ENCODE peak calls at places on chromosomes 11 and 22, in four cellular contexts. One of them, this sample, is unnamed.

GRCh38 chr11:12552677-12553076 is 121.5 kb upstream of the TEAD1 start:
- DNase-seq in fibroblast of pulmonary artery: peak
- DNase-seq in lung: no peak
- DNase-seq in AG10803: peak
- DNase-seq in this sample: no peak

GRCh38 chr22:36424901-36425579 is 37.3 kb upstream of the MYH9 start:
- DNase-seq in fibroblast of pulmonary artery: no peak
- DNase-seq in lung: no peak
- DNase-seq in AG10803: no peak
- DNase-seq in this sample: no peak

GRCh38 chr11:6613496-6613895 is 1.5 kb upstream of the TAF10 start:
- DNase-seq in fibroblast of pulmonary artery: no peak
- DNase-seq in lung: no peak
- DNase-seq in AG10803: no peak
- DNase-seq in this sample: no peak

GRCh38 chr11:127017482-127017881 is 16.9 kb upstream of the KIRREL3 start:
- DNase-seq in fibroblast of pulmonary artery: peak
- DNase-seq in lung: no peak
- DNase-seq in AG10803: peak
- DNase-seq in this sample: peak

GRCh38 chr22:49929553-49929979 is 11.1 kb downstream of the CRELD2 start:
- DNase-seq in fibroblast of pulmonary artery: peak
- DNase-seq in lung: peak
- DNase-seq in AG10803: no peak
- DNase-seq in this sample: peak

GRCh38 chr22:39908737-39909136 is 7.9 kb downstream of the GRAP2 start:
- DNase-seq in fibroblast of pulmonary artery: no peak
- DNase-seq in lung: no peak
- DNase-seq in AG10803: no peak
- DNase-seq in this sample: peak

GRCh38 chr22:43142881-43143562 is at the start of gene MCAT:
- DNase-seq in fibroblast of pulmonary artery: peak
- DNase-seq in lung: peak
- DNase-seq in AG10803: peak
- DNase-seq in this sample: peak

GRCh38 chr11:12091957-12092558 is 18.3 kb upstream of the MICAL2 start:
- DNase-seq in fibroblast of pulmonary artery: no peak
- DNase-seq in lung: no peak
- DNase-seq in AG10803: peak
- DNase-seq in this sample: no peak

GRCh38 chr11:2151500-2152257 is 9.3 kb downstream of the INS start:
- DNase-seq in fibroblast of pulmonary artery: peak
- DNase-seq in lung: peak
- DNase-seq in AG10803: peak
- DNase-seq in this sample: peak

GRCh38 chr22:36913431-36914382 is at the start of gene CSF2RB:
- DNase-seq in fibroblast of pulmonary artery: peak
- DNase-seq in lung: peak
- DNase-seq in AG10803: no peak
- DNase-seq in this sample: no peak

GRCh38 chr22:24868979-24869378 is 63.0 kb downstream of the SGSM1 start:
- DNase-seq in fibroblast of pulmonary artery: no peak
- DNase-seq in lung: no peak
- DNase-seq in AG10803: no peak
- DNase-seq in this sample: no peak

GRCh38 chr11:8016396-8016949 is 29.3 kb downstream of the EIF3F start:
- DNase-seq in fibroblast of pulmonary artery: no peak
- DNase-seq in lung: no peak
- DNase-seq in AG10803: no peak
- DNase-seq in this sample: no peak

GRCh38 chr22:36510966-36511881 is 4.4 kb upstream of the FOXRED2 start:
- DNase-seq in fibroblast of pulmonary artery: peak
- DNase-seq in lung: no peak
- DNase-seq in AG10803: peak
- DNase-seq in this sample: peak

GRCh38 chr11:44505591-44506054 is 59.8 kb upstream of the CD82 start:
- DNase-seq in fibroblast of pulmonary artery: peak
- DNase-seq in lung: no peak
- DNase-seq in AG10803: peak
- DNase-seq in this sample: peak

GRCh38 chr22:49182416-49182815 is 645.3 kb downstream of the BRD1 start:
- DNase-seq in fibroblast of pulmonary artery: no peak
- DNase-seq in lung: no peak
- DNase-seq in AG10803: no peak
- DNase-seq in this sample: no peak

GRCh38 chr11:95977534-95978174 is 53.7 kb upstream of the MTMR2 start:
- DNase-seq in fibroblast of pulmonary artery: peak
- DNase-seq in lung: no peak
- DNase-seq in AG10803: no peak
- DNase-seq in this sample: peak

GRCh38 chr22:24810043-24810749 is 4.2 kb downstream of the SGSM1 start:
- DNase-seq in fibroblast of pulmonary artery: peak
- DNase-seq in lung: no peak
- DNase-seq in AG10803: no peak
- DNase-seq in this sample: no peak

GRCh38 chr11:41245184-41245583 is 214.3 kb downstream of the LRRC4C start:
- DNase-seq in fibroblast of pulmonary artery: no peak
- DNase-seq in lung: no peak
- DNase-seq in AG10803: no peak
- DNase-seq in this sample: no peak

GRCh38 chr11:5380740-5381342 is 2.8 kb upstream of the OR51M1 start:
- DNase-seq in fibroblast of pulmonary artery: peak
- DNase-seq in lung: peak
- DNase-seq in AG10803: peak
- DNase-seq in this sample: peak

GRCh38 chr11:112113539-112114457 is 27.1 kb downstream of the SDHD start:
- DNase-seq in fibroblast of pulmonary artery: peak
- DNase-seq in lung: no peak
- DNase-seq in AG10803: peak
- DNase-seq in this sample: peak

GRCh38 chr22:44941176-44941575 is 68.6 kb downstream of the PHF21B start:
- DNase-seq in fibroblast of pulmonary artery: no peak
- DNase-seq in lung: no peak
- DNase-seq in AG10803: no peak
- DNase-seq in this sample: no peak

GRCh38 chr22:28773461-28773867 is 969 bp downstream of the CCDC117 start:
- DNase-seq in fibroblast of pulmonary artery: peak
- DNase-seq in lung: no peak
- DNase-seq in AG10803: peak
- DNase-seq in this sample: peak

GRCh38 chr11:134573857-134574256 is 161.8 kb upstream of the B3GAT1 start:
- DNase-seq in fibroblast of pulmonary artery: no peak
- DNase-seq in lung: peak
- DNase-seq in AG10803: no peak
- DNase-seq in this sample: no peak

GRCh38 chr11:116373107-116373506 is 399.7 kb downstream of the BUD13 start:
- DNase-seq in fibroblast of pulmonary artery: no peak
- DNase-seq in lung: no peak
- DNase-seq in AG10803: no peak
- DNase-seq in this sample: no peak

GRCh38 chr11:69867076-69868002 is 48.1 kb upstream of the FGF3 start:
- DNase-seq in fibroblast of pulmonary artery: peak
- DNase-seq in lung: no peak
- DNase-seq in AG10803: peak
- DNase-seq in this sample: peak

GRCh38 chr11:121535122-121535796 is 82.5 kb upstream of the SORL1-AS1 start:
- DNase-seq in fibroblast of pulmonary artery: no peak
- DNase-seq in lung: no peak
- DNase-seq in AG10803: peak
- DNase-seq in this sample: no peak

GRCh38 chr11:1851437-1852180 is 1.3 kb upstream of the LSP1 start:
- DNase-seq in fibroblast of pulmonary artery: no peak
- DNase-seq in lung: no peak
- DNase-seq in AG10803: no peak
- DNase-seq in this sample: no peak

GRCh38 chr11:106998126-106998525 is 20.1 kb downstream of the GUCY1A2 start:
- DNase-seq in fibroblast of pulmonary artery: peak
- DNase-seq in lung: no peak
- DNase-seq in AG10803: peak
- DNase-seq in this sample: no peak

GRCh38 chr11:131975624-131976420 is 605.4 kb downstream of the NTM start:
- DNase-seq in fibroblast of pulmonary artery: no peak
- DNase-seq in lung: no peak
- DNase-seq in AG10803: no peak
- DNase-seq in this sample: no peak

GRCh38 chr22:42692239-42693054 is 28.2 kb downstream of the A4GALT start:
- DNase-seq in fibroblast of pulmonary artery: no peak
- DNase-seq in lung: no peak
- DNase-seq in AG10803: no peak
- DNase-seq in this sample: no peak

GRCh38 chr11:123268118-123268517 is 73.1 kb upstream of the CLMP start:
- DNase-seq in fibroblast of pulmonary artery: no peak
- DNase-seq in lung: no peak
- DNase-seq in AG10803: no peak
- DNase-seq in this sample: no peak

DNA sequence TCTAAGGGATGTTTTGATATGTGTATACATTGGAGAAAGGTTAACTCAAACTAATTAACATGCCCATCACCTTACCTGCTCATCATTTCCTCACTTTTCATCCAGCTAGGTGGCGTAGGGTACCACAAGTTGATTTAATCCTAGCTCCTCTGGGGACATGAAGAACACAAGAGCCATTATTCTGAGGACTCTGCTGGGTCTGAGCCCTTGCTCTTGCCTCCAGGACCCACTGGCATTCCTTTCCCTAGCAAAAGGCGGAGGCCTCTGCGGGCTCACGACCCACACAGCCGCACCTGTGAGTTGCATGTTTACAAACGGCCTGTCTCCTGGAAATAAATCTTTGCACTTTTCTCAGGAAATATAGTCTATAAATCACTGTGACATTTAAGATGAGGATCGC is 871.9 kb downstream of the TBC1D22A start:
- DNase-seq in fibroblast of pulmonary artery: no peak
- DNase-seq in lung: no peak
- DNase-seq in AG10803: no peak
- DNase-seq in this sample: no peak
- TF ChIP-seq CTCF in fibroblast of pulmonary artery: no peak
- TF ChIP-seq CTCF in lung: no peak
- TF ChIP-seq CTCF in AG10803: no peak
- TF ChIP-seq CTCF in this sample: no peak

GRCh38 chr22:27306771-27307170 is 494.8 kb downstream of the MN1 start:
- DNase-seq in fibroblast of pulmonary artery: no peak
- DNase-seq in lung: no peak
- DNase-seq in AG10803: no peak
- DNase-seq in this sample: no peak

GRCh38 chr22:27309713-27310112 is 491.8 kb downstream of the MN1 start:
- DNase-seq in fibroblast of pulmonary artery: no peak
- DNase-seq in lung: no peak
- DNase-seq in AG10803: peak
- DNase-seq in this sample: no peak

GRCh38 chr22:27307545-27308279 is 493.8 kb downstream of the MN1 start:
- DNase-seq in fibroblast of pulmonary artery: no peak
- DNase-seq in lung: no peak
- DNase-seq in AG10803: no peak
- DNase-seq in this sample: no peak

GRCh38 chr22:27310966-27311665 is 490.4 kb downstream of the MN1 start:
- DNase-seq in fibroblast of pulmonary artery: no peak
- DNase-seq in lung: no peak
- DNase-seq in AG10803: no peak
- DNase-seq in this sample: no peak

GRCh38 chr22:27308513-27308912 is 493.0 kb downstream of the MN1 start:
- DNase-seq in fibroblast of pulmonary artery: no peak
- DNase-seq in lung: no peak
- DNase-seq in AG10803: no peak
- DNase-seq in this sample: no peak
- TF ChIP-seq CTCF in fibroblast of pulmonary artery: no peak
- TF ChIP-seq CTCF in lung: no peak
- TF ChIP-seq CTCF in AG10803: no peak
- TF ChIP-seq CTCF in this sample: no peak

DNA sequence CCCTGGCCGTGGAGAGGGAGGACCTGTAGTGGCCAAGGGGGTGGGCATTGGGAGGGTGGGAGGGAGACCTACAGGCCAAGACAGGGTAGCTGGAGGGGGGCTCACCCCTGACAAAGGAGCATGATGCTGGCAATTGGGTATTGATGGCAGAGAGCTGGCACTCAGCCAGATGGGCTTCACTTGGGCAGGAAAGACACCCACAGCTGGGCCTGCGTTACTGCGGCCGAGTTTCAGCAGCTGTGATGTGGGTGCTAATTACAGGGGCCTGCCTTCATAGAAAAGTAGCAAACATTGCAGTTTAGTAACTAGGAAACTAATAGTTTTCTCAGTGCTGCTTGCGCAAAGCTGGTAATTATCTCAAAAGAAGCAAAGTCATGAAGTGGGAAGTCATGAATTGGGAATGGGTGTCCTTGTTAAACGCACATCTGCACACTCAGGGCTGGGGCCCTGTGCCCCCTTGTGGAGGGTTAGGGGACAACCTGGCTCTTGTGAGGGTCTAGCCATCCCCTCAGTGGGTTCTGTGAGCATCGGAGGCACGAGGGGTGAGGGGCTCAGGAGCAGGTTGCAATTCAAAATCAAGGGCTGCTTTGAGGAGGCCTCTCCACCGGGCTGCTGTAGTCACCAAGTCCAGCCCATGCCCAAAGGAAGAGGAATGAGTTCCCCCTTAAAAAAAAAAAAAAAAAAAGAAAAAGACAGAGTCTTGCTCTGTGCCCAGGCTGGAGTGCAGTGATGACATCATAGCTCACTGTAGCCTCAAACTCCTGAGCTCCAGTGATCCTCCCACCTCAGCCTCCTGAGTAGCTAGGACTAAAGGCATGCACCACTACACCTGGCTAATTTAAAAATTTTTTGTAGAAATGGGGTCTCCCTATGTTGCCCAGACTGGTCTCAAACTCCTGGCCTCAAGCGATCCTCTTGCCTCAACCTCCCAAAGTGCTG is 24.4 kb upstream of the TXNRD2 start:
- DNase-seq in fibroblast of pulmonary artery: peak
- DNase-seq in lung: no peak
- DNase-seq in AG10803: no peak
- DNase-seq in this sample: no peak
- TF ChIP-seq CTCF in fibroblast of pulmonary artery: peak
- TF ChIP-seq CTCF in lung: no peak
- TF ChIP-seq CTCF in AG10803: peak
- TF ChIP-seq CTCF in this sample: peak

DNA sequence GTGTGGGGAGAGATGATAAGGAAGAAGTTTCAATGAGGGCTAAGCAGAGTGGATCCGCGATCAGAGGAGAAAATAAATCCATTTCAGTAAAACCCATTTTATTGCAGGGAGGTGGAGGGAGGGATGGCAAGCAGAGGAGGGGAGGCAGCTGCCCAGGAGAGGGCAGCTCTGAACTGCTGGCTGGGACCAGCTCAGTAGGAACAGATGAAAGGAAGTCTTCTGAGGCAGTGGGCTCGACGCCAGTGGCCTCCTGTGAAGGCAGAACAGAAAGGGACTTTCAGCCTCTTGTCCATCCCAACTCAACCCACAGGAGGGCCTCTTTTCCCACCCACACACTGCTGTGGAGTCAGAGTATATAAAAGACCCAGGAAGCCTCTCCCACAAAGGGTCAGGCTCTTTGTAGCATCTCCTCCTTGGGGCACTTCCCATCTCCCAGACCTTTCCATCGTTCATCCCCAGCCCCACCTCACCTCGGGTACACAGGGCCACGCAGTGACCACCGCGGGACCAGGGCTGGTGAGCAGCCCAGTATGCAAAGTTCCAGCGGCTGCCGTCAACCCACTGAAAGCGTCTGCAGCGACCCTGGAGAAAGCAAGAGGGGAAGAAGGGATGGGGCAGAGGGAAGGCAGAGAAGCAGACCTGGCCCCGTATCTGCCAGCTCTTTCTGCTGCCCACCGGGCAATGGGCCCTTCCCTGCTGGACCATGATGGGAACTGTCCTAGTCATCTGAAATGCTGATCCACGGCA is 3.0 kb downstream of the PRG2 start:
- DNase-seq in fibroblast of pulmonary artery: peak
- DNase-seq in lung: no peak
- DNase-seq in AG10803: peak
- DNase-seq in this sample: no peak
- TF ChIP-seq CTCF in fibroblast of pulmonary artery: peak
- TF ChIP-seq CTCF in lung: no peak
- TF ChIP-seq CTCF in AG10803: no peak
- TF ChIP-seq CTCF in this sample: no peak

This sample was measured in MCF 10A.